ENCODE peak calls at places on chromosomes 16 and 17, in eight cellular contexts. One of them, this sample, is unnamed.

GRCh38 chr16:50303605-50304466 is 37.5 kb downstream of the ADCY7 start:
- DNase-seq in H9: peak
- DNase-seq in adipocyte: no peak
- DNase-seq in T-helper 2 cell: no peak
- DNase-seq in AG08396: peak
- DNase-seq in cardiac muscle cell: no peak
- DNase-seq in activated CD4-positive, CD25-positive, alpha-beta regulatory T cell treated with anti-CD3 and anti-CD28 coated beads, Interleukin-2, amount 50 U/mL, for 16 hours: no peak
- DNase-seq in RPMI7951: peak
- DNase-seq in this sample: no peak

GRCh38 chr16:30084816-30085159 is 6.9 kb downstream of the TBX6 start:
- DNase-seq in AG08396: peak
- DNase-seq in adipocyte: no peak
- DNase-seq in T-helper 2 cell: no peak
- DNase-seq in RPMI7951: no peak
- DNase-seq in H9: no peak
- DNase-seq in cardiac muscle cell: no peak
- DNase-seq in activated CD4-positive, CD25-positive, alpha-beta regulatory T cell treated with anti-CD3 and anti-CD28 coated beads, Interleukin-2, amount 50 U/mL, for 16 hours: no peak
- DNase-seq in this sample: peak

GRCh38 chr17:27800522-27800921 is at the start of gene NOS2:
- DNase-seq in H9: no peak
- DNase-seq in T-helper 2 cell: no peak
- DNase-seq in cardiac muscle cell: no peak
- DNase-seq in RPMI7951: no peak
- DNase-seq in activated CD4-positive, CD25-positive, alpha-beta regulatory T cell treated with anti-CD3 and anti-CD28 coated beads, Interleukin-2, amount 50 U/mL, for 16 hours: no peak
- DNase-seq in adipocyte: no peak
- DNase-seq in AG08396: no peak
- DNase-seq in this sample: no peak

GRCh38 chr17:4116516-4116915 is 26.3 kb downstream of the ZZEF1 start:
- DNase-seq in activated CD4-positive, CD25-positive, alpha-beta regulatory T cell treated with anti-CD3 and anti-CD28 coated beads, Interleukin-2, amount 50 U/mL, for 16 hours: no peak
- DNase-seq in T-helper 2 cell: no peak
- DNase-seq in H9: no peak
- DNase-seq in adipocyte: no peak
- DNase-seq in RPMI7951: no peak
- DNase-seq in cardiac muscle cell: no peak
- DNase-seq in AG08396: no peak
- DNase-seq in this sample: no peak

GRCh38 chr16:9199312-9199711 is 107.9 kb downstream of the HAPSTR1 start:
- DNase-seq in cardiac muscle cell: no peak
- DNase-seq in AG08396: no peak
- DNase-seq in T-helper 2 cell: no peak
- DNase-seq in H9: no peak
- DNase-seq in adipocyte: no peak
- DNase-seq in RPMI7951: peak
- DNase-seq in activated CD4-positive, CD25-positive, alpha-beta regulatory T cell treated with anti-CD3 and anti-CD28 coated beads, Interleukin-2, amount 50 U/mL, for 16 hours: no peak
- DNase-seq in this sample: no peak

GRCh38 chr16:84039696-84040095 is 2.9 kb downstream of the SLC38A8 start:
- DNase-seq in AG08396: no peak
- DNase-seq in adipocyte: no peak
- DNase-seq in activated CD4-positive, CD25-positive, alpha-beta regulatory T cell treated with anti-CD3 and anti-CD28 coated beads, Interleukin-2, amount 50 U/mL, for 16 hours: no peak
- DNase-seq in H9: no peak
- DNase-seq in cardiac muscle cell: no peak
- DNase-seq in T-helper 2 cell: no peak
- DNase-seq in RPMI7951: no peak
- DNase-seq in this sample: no peak

GRCh38 chr16:76444823-76445222 is 167.6 kb downstream of the CNTNAP4 start:
- DNase-seq in AG08396: no peak
- DNase-seq in activated CD4-positive, CD25-positive, alpha-beta regulatory T cell treated with anti-CD3 and anti-CD28 coated beads, Interleukin-2, amount 50 U/mL, for 16 hours: no peak
- DNase-seq in cardiac muscle cell: no peak
- DNase-seq in T-helper 2 cell: no peak
- DNase-seq in RPMI7951: no peak
- DNase-seq in H9: no peak
- DNase-seq in adipocyte: no peak
- DNase-seq in this sample: no peak

GRCh38 chr16:80300456-80300855 is 240.3 kb upstream of the DYNLRB2 start:
- DNase-seq in activated CD4-positive, CD25-positive, alpha-beta regulatory T cell treated with anti-CD3 and anti-CD28 coated beads, Interleukin-2, amount 50 U/mL, for 16 hours: no peak
- DNase-seq in RPMI7951: peak
- DNase-seq in adipocyte: no peak
- DNase-seq in H9: no peak
- DNase-seq in AG08396: no peak
- DNase-seq in T-helper 2 cell: no peak
- DNase-seq in cardiac muscle cell: no peak
- DNase-seq in this sample: peak

GRCh38 chr17:10062757-10063385 is 135.5 kb downstream of the GAS7 start:
- DNase-seq in adipocyte: no peak
- DNase-seq in T-helper 2 cell: no peak
- DNase-seq in H9: no peak
- DNase-seq in RPMI7951: no peak
- DNase-seq in cardiac muscle cell: no peak
- DNase-seq in AG08396: no peak
- DNase-seq in activated CD4-positive, CD25-positive, alpha-beta regulatory T cell treated with anti-CD3 and anti-CD28 coated beads, Interleukin-2, amount 50 U/mL, for 16 hours: no peak
- DNase-seq in this sample: no peak

GRCh38 chr17:65698381-65699061 is 137.1 kb upstream of the AXIN2 start:
- DNase-seq in activated CD4-positive, CD25-positive, alpha-beta regulatory T cell treated with anti-CD3 and anti-CD28 coated beads, Interleukin-2, amount 50 U/mL, for 16 hours: no peak
- DNase-seq in RPMI7951: no peak
- DNase-seq in cardiac muscle cell: peak
- DNase-seq in H9: no peak
- DNase-seq in AG08396: no peak
- DNase-seq in T-helper 2 cell: no peak
- DNase-seq in adipocyte: peak
- DNase-seq in this sample: peak

GRCh38 chr17:15361592-15361991 is 20.2 kb upstream of the TEKT3 start:
- DNase-seq in adipocyte: no peak
- DNase-seq in cardiac muscle cell: no peak
- DNase-seq in activated CD4-positive, CD25-positive, alpha-beta regulatory T cell treated with anti-CD3 and anti-CD28 coated beads, Interleukin-2, amount 50 U/mL, for 16 hours: no peak
- DNase-seq in H9: no peak
- DNase-seq in AG08396: no peak
- DNase-seq in T-helper 2 cell: no peak
- DNase-seq in RPMI7951: no peak
- DNase-seq in this sample: no peak

GRCh38 chr17:65633146-65633881 is 71.9 kb upstream of the AXIN2 start:
- DNase-seq in RPMI7951: no peak
- DNase-seq in T-helper 2 cell: no peak
- DNase-seq in cardiac muscle cell: no peak
- DNase-seq in AG08396: no peak
- DNase-seq in adipocyte: no peak
- DNase-seq in H9: no peak
- DNase-seq in activated CD4-positive, CD25-positive, alpha-beta regulatory T cell treated with anti-CD3 and anti-CD28 coated beads, Interleukin-2, amount 50 U/mL, for 16 hours: no peak
- DNase-seq in this sample: no peak

GRCh38 chr16:1420111-1420539 is 422 bp downstream of the UQCC4 start:
- DNase-seq in cardiac muscle cell: no peak
- DNase-seq in RPMI7951: no peak
- DNase-seq in AG08396: no peak
- DNase-seq in T-helper 2 cell: no peak
- DNase-seq in adipocyte: peak
- DNase-seq in activated CD4-positive, CD25-positive, alpha-beta regulatory T cell treated with anti-CD3 and anti-CD28 coated beads, Interleukin-2, amount 50 U/mL, for 16 hours: no peak
- DNase-seq in H9: no peak
- DNase-seq in this sample: no peak

GRCh38 chr17:61196302-61196704 is 203.3 kb upstream of the TBX2 start:
- DNase-seq in T-helper 2 cell: no peak
- DNase-seq in cardiac muscle cell: no peak
- DNase-seq in AG08396: peak
- DNase-seq in RPMI7951: peak
- DNase-seq in adipocyte: peak
- DNase-seq in activated CD4-positive, CD25-positive, alpha-beta regulatory T cell treated with anti-CD3 and anti-CD28 coated beads, Interleukin-2, amount 50 U/mL, for 16 hours: no peak
- DNase-seq in H9: no peak
- DNase-seq in this sample: no peak

GRCh38 chr17:12591336-12591735 is 74.4 kb upstream of the MYOCD start:
- DNase-seq in H9: peak
- DNase-seq in adipocyte: peak
- DNase-seq in RPMI7951: no peak
- DNase-seq in cardiac muscle cell: no peak
- DNase-seq in activated CD4-positive, CD25-positive, alpha-beta regulatory T cell treated with anti-CD3 and anti-CD28 coated beads, Interleukin-2, amount 50 U/mL, for 16 hours: no peak
- DNase-seq in T-helper 2 cell: no peak
- DNase-seq in AG08396: no peak
- DNase-seq in this sample: no peak

GRCh38 chr16:60945225-60945624 is 1091.0 kb downstream of the CDH8 start:
- DNase-seq in cardiac muscle cell: peak
- DNase-seq in RPMI7951: no peak
- DNase-seq in T-helper 2 cell: no peak
- DNase-seq in adipocyte: peak
- DNase-seq in AG08396: no peak
- DNase-seq in activated CD4-positive, CD25-positive, alpha-beta regulatory T cell treated with anti-CD3 and anti-CD28 coated beads, Interleukin-2, amount 50 U/mL, for 16 hours: no peak
- DNase-seq in H9: peak
- DNase-seq in this sample: no peak

GRCh38 chr17:64420143-64420670 is 28.7 kb upstream of the MILR1 start:
- DNase-seq in adipocyte: peak
- DNase-seq in RPMI7951: peak
- DNase-seq in cardiac muscle cell: peak
- DNase-seq in T-helper 2 cell: no peak
- DNase-seq in H9: peak
- DNase-seq in activated CD4-positive, CD25-positive, alpha-beta regulatory T cell treated with anti-CD3 and anti-CD28 coated beads, Interleukin-2, amount 50 U/mL, for 16 hours: no peak
- DNase-seq in AG08396: peak
- DNase-seq in this sample: peak

This sample was measured in AG20443.